ENCODE peak calls at places on chromosome 4, in six cellular contexts. Z is left colon; B is activated CD8-positive, alpha-beta T cell treated with anti-CD3 and anti-CD28 coated beads for 36 hours; Y is WTC11; W is T-cell; L is activated B cell treated with CpG ODN at 0.5 μM for 24 hours. U is an unnamed sample.

GRCh38 chr4:76764251-76764650 is 133.7 kb downstream of the SOWAHB start:
- DNase-seq in Z (no peak), B (no peak), Y (no peak), W (no peak), L (no peak), U (no peak)

GRCh38 chr4:36392049-36392448 is 110.6 kb downstream of the DTHD1 start:
- DNase-seq in Z (no peak), B (no peak), Y (no peak), W (no peak), L (no peak), U (no peak)

GRCh38 chr4:40506492-40506891 is 123.2 kb downstream of the RBM47 start:
- DNase-seq in Z (no peak), B (no peak), Y (no peak), W (no peak), L (no peak), U (no peak)

GRCh38 chr4:173095022-173095421 is 73.6 kb upstream of the GALNT7 start:
- DNase-seq in Z (no peak), B (no peak), Y (no peak), W (no peak), L (no peak), U (no peak)

GRCh38 chr4:70903282-70903603 is 1.1 kb downstream of the MOB1B start:
- DNase-seq in Z (no peak), B (peak; percentile 5), Y (no peak), W (no peak), L (no peak), U (peak; percentile 27)

GRCh38 chr4:153345011-153345981 is 808 bp downstream of the MND1 start:
- DNase-seq in Z (no peak), B (peak; percentile 69), Y (peak; percentile 39), W (peak; percentile 34), L (peak; percentile 28), U (peak; percentile 89)

GRCh38 chr4:37607018-37607417 is 79.2 kb downstream of the RELL1 start:
- DNase-seq in Z (no peak), B (no peak), Y (no peak), W (no peak), L (no peak), U (no peak)

GRCh38 chr4:104352211-104352610 is 142.5 kb downstream of the CXXC4 start:
- DNase-seq in Z (no peak), B (no peak), Y (peak; percentile 14), W (no peak), L (no peak), U (no peak)

GRCh38 chr4:89482248-89482647 is 174.6 kb upstream of the GPRIN3 start:
- DNase-seq in Z (no peak), B (peak; percentile 17), Y (peak; percentile 18), W (no peak), L (no peak), U (peak; percentile 16)

GRCh38 chr4:110914791-110915190 is 291.9 kb upstream of the PITX2 start:
- DNase-seq in Z (no peak), B (no peak), Y (no peak), W (no peak), L (no peak), U (no peak)

GRCh38 chr4:98996056-98996941 is 778 bp downstream of the METAP1 start:
- DNase-seq in Z (no peak), B (peak; percentile 45), Y (no peak), W (peak; percentile 1), L (no peak), U (peak; percentile 26)

GRCh38 chr4:24915121-24915922 is 2.5 kb upstream of the CCDC149 start:
- DNase-seq in Z (no peak), B (no peak), Y (peak; percentile 18), W (no peak), L (no peak), U (no peak)

GRCh38 chr4:10106421-10107039 is 10.1 kb downstream of the WDR1 start:
- DNase-seq in Z (peak; percentile 70), B (peak; percentile 95), Y (no peak), W (peak; percentile 57), L (no peak), U (no peak)

GRCh38 chr4:29066856-29067255 is 1653.3 kb upstream of the PCDH7 start:
- DNase-seq in Z (no peak), B (no peak), Y (no peak), W (no peak), L (no peak), U (no peak)

GRCh38 chr4:19623866-19624265 is 627.8 kb upstream of the SLIT2 start:
- DNase-seq in Z (no peak), B (no peak), Y (no peak), W (no peak), L (no peak), U (no peak)

GRCh38 chr4:23485793-23486192 is 404.1 kb downstream of the PPARGC1A start:
- DNase-seq in Z (no peak), B (no peak), Y (no peak), W (no peak), L (no peak), U (no peak)

GRCh38 chr4:44462259-44462658 is 13.7 kb upstream of the KCTD8 start:
- DNase-seq in Z (no peak), B (no peak), Y (no peak), W (no peak), L (no peak), U (no peak)

GRCh38 chr4:8050555-8051206 is 107.9 kb downstream of the ABLIM2 start:
- DNase-seq in Z (peak; percentile 53), B (no peak), Y (peak; percentile 81), W (no peak), L (no peak), U (no peak)